ENCODE peak calls at places on chromosomes 11 and 22, in seven cellular contexts. O is T-helper 22 cell; H is left ventricle myocardium inferior; D is AG08395; G is GM12865; Z is skeletal muscle cell; E is stimulated activated CD4-positive, alpha-beta T cell treated with anti-CD3 and anti-CD28 coated beads, TNF-alpha, amount 100 ng/mL, for 1 hour. J is an unnamed sample.

GRCh38 chr11:31827458-31828206 is 16.5 kb upstream of the PAX6 start:
- DNase-seq in G (no peak), E (no peak), O (no peak), Z (no peak), H (no peak), D (no peak), J (no peak)

GRCh38 chr11:12523180-12523924 is 146.0 kb downstream of the PARVA start:
- DNase-seq in Z (no peak), E (no peak), D (no peak), O (no peak), H (no peak), G (no peak), J (no peak)

GRCh38 chr11:94112182-94112960 is 16.3 kb upstream of the PANX1 start:
- DNase-seq in H (no peak), G (no peak), D (no peak), E (no peak), O (no peak), Z (no peak), J (no peak)

GRCh38 chr11:21007297-21007696 is 337.9 kb downstream of the NELL1 start:
- DNase-seq in E (no peak), O (no peak), H (no peak), D (no peak), Z (no peak), G (no peak), J (no peak)

GRCh38 chr11:79864882-79865281 is 424.1 kb upstream of the TENM4 start:
- DNase-seq in D (no peak), O (no peak), H (no peak), E (no peak), Z (no peak), G (no peak), J (no peak)

GRCh38 chr11:122159173-122159701 is 43.2 kb upstream of the BLID start:
- DNase-seq in Z (peak; percentile 72), G (no peak), O (no peak), H (peak; percentile 20), E (no peak), D (peak; percentile 27), J (no peak)

GRCh38 chr11:74756571-74756970 is 7.9 kb downstream of the RNF169 start:
- DNase-seq in G (no peak), D (no peak), O (no peak), Z (no peak), H (no peak), E (no peak), J (no peak)

GRCh38 chr11:113162590-113162961 is 151.8 kb upstream of the TTC12 start:
- DNase-seq in Z (no peak), H (no peak), E (no peak), D (no peak), O (no peak), G (no peak), J (peak; percentile 59)

GRCh38 chr22:45478108-45478771 is 24.4 kb upstream of the FBLN1 start:
- DNase-seq in E (no peak), H (no peak), Z (peak; percentile 79), G (no peak), O (no peak), D (peak; percentile 49), J (no peak)

GRCh38 chr11:61760946-61761345 is 8.5 kb downstream of the MYRF start:
- DNase-seq in H (no peak), Z (no peak), E (no peak), G (no peak), O (no peak), D (no peak), J (no peak)

GRCh38 chr11:104183572-104183971 is 19.6 kb upstream of the PDGFD start:
- DNase-seq in Z (no peak), G (no peak), D (peak; percentile 9), E (no peak), O (no peak), H (no peak), J (no peak)

GRCh38 chr22:17357688-17358087 is 11.6 kb upstream of the CECR2 start:
- DNase-seq in G (no peak), H (no peak), E (no peak), D (no peak), Z (no peak), O (no peak), J (no peak)

GRCh38 chr11:86571273-86571948 is 101.0 kb downstream of the ME3 start:
- DNase-seq in E (no peak), D (no peak), G (no peak), Z (no peak), H (no peak), O (no peak), J (no peak)

GRCh38 chr11:93131709-93132108 is 66.1 kb downstream of the SLC36A4 start:
- DNase-seq in O (no peak), E (no peak), D (no peak), G (no peak), H (no peak), Z (no peak), J (peak; percentile 58)

GRCh38 chr11:85595285-85595884 is 31.8 kb downstream of the DLG2 start:
- DNase-seq in E (no peak), Z (peak; percentile 18), D (peak; percentile 59), H (no peak), G (peak; percentile 47), O (no peak), J (no peak)

GRCh38 chr22:36461665-36462474 is 19.6 kb downstream of the TXN2 start:
- DNase-seq in D (peak; percentile 76), Z (peak; percentile 39), E (no peak), O (no peak), G (no peak), H (peak; percentile 38), J (peak; percentile 65)

GRCh38 chr11:102225689-102226562 is 91.4 kb upstream of the BIRC3 start:
- DNase-seq in O (no peak), G (no peak), H (no peak), Z (peak; percentile 90), E (no peak), D (peak; percentile 80), J (no peak)

GRCh38 chr11:38456371-38456770 is 1858.3 kb upstream of the RAG2 start:
- DNase-seq in G (no peak), H (no peak), E (no peak), D (no peak), O (no peak), Z (no peak), J (no peak)

GRCh38 chr11:12094872-12095800 is 15.3 kb upstream of the MICAL2 start:
- DNase-seq in Z (no peak), E (no peak), H (no peak), G (no peak), O (no peak), D (no peak), J (no peak)

GRCh38 chr11:130706572-130706971 is 209.7 kb downstream of the SNX19 start:
- DNase-seq in H (no peak), D (peak; percentile 91), E (no peak), G (no peak), Z (no peak), O (no peak), J (no peak)

GRCh38 chr22:37661160-37661924 is 2.8 kb downstream of the PDXP start:
- DNase-seq in O (no peak), H (no peak), G (peak; percentile 50), E (no peak), D (peak; percentile 61), Z (no peak), J (no peak)

GRCh38 chr11:8794677-8795103 is 112.1 kb downstream of the RPL27A start:
- DNase-seq in G (no peak), D (no peak), E (no peak), O (no peak), H (no peak), Z (no peak), J (no peak)

GRCh38 chr22:27358096-27358870 is 443.3 kb downstream of the MN1 start:
- DNase-seq in H (no peak), E (no peak), D (no peak), Z (no peak), O (no peak), G (no peak), J (no peak)

GRCh38 chr11:31450841-31451240 is 58.6 kb downstream of the IMMP1L start:
- DNase-seq in H (no peak), Z (no peak), E (no peak), D (no peak), O (no peak), G (no peak), J (no peak)

GRCh38 chr11:17939542-17939941 is 73.3 kb downstream of the SERGEF start:
- DNase-seq in D (no peak), H (peak; percentile 23), O (no peak), G (no peak), Z (no peak), E (no peak), J (no peak)

GRCh38 chr11:35145249-35145648 is 6.3 kb downstream of the CD44 start:
- DNase-seq in O (no peak), H (no peak), D (peak; percentile 79), E (no peak), Z (no peak), G (peak; percentile 95), J (no peak)

GRCh38 chr11:45620243-45620642 is 45.2 kb downstream of the CHST1 start:
- DNase-seq in Z (no peak), O (no peak), E (no peak), H (no peak), D (no peak), G (no peak), J (no peak)

GRCh38 chr11:120137187-120137610 is 714 bp downstream of the TRIM29 start:
- DNase-seq in H (no peak), O (no peak), D (no peak), Z (no peak), E (no peak), G (no peak), J (no peak)

GRCh38 chr11:8019671-8020597 is 32.8 kb downstream of the EIF3F start:
- DNase-seq in E (no peak), Z (no peak), H (no peak), O (no peak), G (no peak), D (peak; percentile 60), J (no peak)

GRCh38 chr11:65884716-65885092 is 3.6 kb downstream of the FIBP start:
- DNase-seq in D (peak; percentile 82), G (peak; percentile 90), O (peak; percentile 62), H (peak; percentile 78), E (peak; percentile 72), Z (no peak), J (peak; percentile 59)

GRCh38 chr11:6563667-6564066 is 39.7 kb downstream of the RRP8 start:
- DNase-seq in G (no peak), Z (no peak), D (no peak), O (no peak), E (no peak), H (no peak), J (no peak)

GRCh38 chr11:10478574-10479550 is 23.8 kb downstream of the AMPD3 start:
- DNase-seq in O (no peak), E (no peak), Z (no peak), G (no peak), D (no peak), H (no peak), J (no peak)